ENCODE peak calls at places on chromosomes 7 and 10, in ten cellular contexts. One of them, this sample, is unnamed.

GRCh38 chr10:110279062-110279986 is 25.4 kb downstream of the SMNDC1 start:
- DNase-seq in substantia nigra: no peak
- DNase-seq in hippocampal formation: peak; percentile 63
- DNase-seq in AG20443: peak; percentile 64
- DNase-seq in endothelial cell of umbilical vein: peak; percentile 76
- DNase-seq in A673: peak; percentile 78
- DNase-seq in SHP77 treated with DMSO at 0.1 percent for 48 hours: peak; percentile 27
- DNase-seq in Ammon's horn: peak; percentile 92
- DNase-seq in lower leg skin: peak; percentile 56
- DNase-seq in anterior cingulate cortex: peak; percentile 13
- DNase-seq in this sample: peak; percentile 59

GRCh38 chr10:22265839-22266537 is 48.2 kb upstream of the EBLN1 start:
- DNase-seq in substantia nigra: no peak
- DNase-seq in hippocampal formation: no peak
- DNase-seq in AG20443: no peak
- DNase-seq in endothelial cell of umbilical vein: no peak
- DNase-seq in A673: no peak
- DNase-seq in SHP77 treated with DMSO at 0.1 percent for 48 hours: no peak
- DNase-seq in Ammon's horn: no peak
- DNase-seq in lower leg skin: no peak
- DNase-seq in anterior cingulate cortex: no peak
- DNase-seq in this sample: no peak

GRCh38 chr10:74289172-74289571 is 138.2 kb downstream of the ADK start:
- DNase-seq in substantia nigra: no peak
- DNase-seq in hippocampal formation: no peak
- DNase-seq in AG20443: no peak
- DNase-seq in endothelial cell of umbilical vein: no peak
- DNase-seq in A673: no peak
- DNase-seq in SHP77 treated with DMSO at 0.1 percent for 48 hours: no peak
- DNase-seq in Ammon's horn: no peak
- DNase-seq in lower leg skin: no peak
- DNase-seq in anterior cingulate cortex: no peak
- DNase-seq in this sample: no peak

GRCh38 chr7:82167568-82168314 is 275.8 kb downstream of the CACNA2D1 start:
- DNase-seq in substantia nigra: no peak
- DNase-seq in hippocampal formation: no peak
- DNase-seq in AG20443: no peak
- DNase-seq in endothelial cell of umbilical vein: no peak
- DNase-seq in A673: peak; percentile 72
- DNase-seq in SHP77 treated with DMSO at 0.1 percent for 48 hours: peak; percentile 45
- DNase-seq in Ammon's horn: no peak
- DNase-seq in lower leg skin: no peak
- DNase-seq in anterior cingulate cortex: no peak
- DNase-seq in this sample: no peak

GRCh38 chr10:24759706-24760105 is 36.0 kb upstream of the ARHGAP21 start:
- DNase-seq in substantia nigra: no peak
- DNase-seq in hippocampal formation: no peak
- DNase-seq in AG20443: no peak
- DNase-seq in endothelial cell of umbilical vein: no peak
- DNase-seq in A673: no peak
- DNase-seq in SHP77 treated with DMSO at 0.1 percent for 48 hours: no peak
- DNase-seq in Ammon's horn: peak; percentile 6
- DNase-seq in lower leg skin: no peak
- DNase-seq in anterior cingulate cortex: no peak
- DNase-seq in this sample: no peak

GRCh38 chr7:137480824-137481365 is 137.4 kb upstream of the PTN start:
- DNase-seq in substantia nigra: no peak
- DNase-seq in hippocampal formation: no peak
- DNase-seq in AG20443: no peak
- DNase-seq in endothelial cell of umbilical vein: no peak
- DNase-seq in A673: peak; percentile 41
- DNase-seq in SHP77 treated with DMSO at 0.1 percent for 48 hours: no peak
- DNase-seq in Ammon's horn: no peak
- DNase-seq in lower leg skin: no peak
- DNase-seq in anterior cingulate cortex: no peak
- DNase-seq in this sample: no peak

GRCh38 chr10:109892087-109892486 is 31.2 kb downstream of the XPNPEP1 start:
- DNase-seq in substantia nigra: no peak
- DNase-seq in hippocampal formation: no peak
- DNase-seq in AG20443: no peak
- DNase-seq in endothelial cell of umbilical vein: no peak
- DNase-seq in A673: no peak
- DNase-seq in SHP77 treated with DMSO at 0.1 percent for 48 hours: no peak
- DNase-seq in Ammon's horn: no peak
- DNase-seq in lower leg skin: no peak
- DNase-seq in anterior cingulate cortex: no peak
- DNase-seq in this sample: no peak

GRCh38 chr10:44811072-44811471 is 100.1 kb upstream of the TMEM72 start:
- DNase-seq in substantia nigra: no peak
- DNase-seq in hippocampal formation: no peak
- DNase-seq in AG20443: no peak
- DNase-seq in endothelial cell of umbilical vein: peak; percentile 10
- DNase-seq in A673: no peak
- DNase-seq in SHP77 treated with DMSO at 0.1 percent for 48 hours: no peak
- DNase-seq in Ammon's horn: no peak
- DNase-seq in lower leg skin: no peak
- DNase-seq in anterior cingulate cortex: no peak
- DNase-seq in this sample: no peak

GRCh38 chr7:158885624-158886023 is 29.3 kb downstream of the DYNC2I1 start:
- DNase-seq in substantia nigra: no peak
- DNase-seq in hippocampal formation: no peak
- DNase-seq in AG20443: no peak
- DNase-seq in endothelial cell of umbilical vein: peak; percentile 21
- DNase-seq in A673: peak; percentile 19
- DNase-seq in SHP77 treated with DMSO at 0.1 percent for 48 hours: no peak
- DNase-seq in Ammon's horn: no peak
- DNase-seq in lower leg skin: no peak
- DNase-seq in anterior cingulate cortex: no peak
- DNase-seq in this sample: no peak

GRCh38 chr10:44817961-44818649 is 93.0 kb upstream of the TMEM72 start:
- DNase-seq in substantia nigra: no peak
- DNase-seq in hippocampal formation: no peak
- DNase-seq in AG20443: no peak
- DNase-seq in endothelial cell of umbilical vein: no peak
- DNase-seq in A673: no peak
- DNase-seq in SHP77 treated with DMSO at 0.1 percent for 48 hours: no peak
- DNase-seq in Ammon's horn: no peak
- DNase-seq in lower leg skin: no peak
- DNase-seq in anterior cingulate cortex: no peak
- DNase-seq in this sample: no peak

GRCh38 chr7:35846816-35847412 is 46.1 kb downstream of the SEPTIN7 start:
- DNase-seq in substantia nigra: no peak
- DNase-seq in hippocampal formation: no peak
- DNase-seq in AG20443: no peak
- DNase-seq in endothelial cell of umbilical vein: no peak
- DNase-seq in A673: no peak
- DNase-seq in SHP77 treated with DMSO at 0.1 percent for 48 hours: no peak
- DNase-seq in Ammon's horn: no peak
- DNase-seq in lower leg skin: no peak
- DNase-seq in anterior cingulate cortex: no peak
- DNase-seq in this sample: no peak

This sample was measured in natural killer cell treated with Interleukin-12 subunit alpha and Interleukin-12 subunit beta and Interleukin-15 and Interleukin-18, amount 100 ng/mL, for 72 hours.